ENCODE peak calls at places on chromosomes 12 and 14, in six cellular contexts. V is testis, T is ovary, P is sigmoid colon, D is A549, O is spleen. A is an unnamed sample. For H3K9me3, the result is how much of the 10 kb centered on the place peaks cover.

GRCh38 chr12:53207042-53207441 is at the start of gene ITGB7:
- DNase-seq in V (no peak), P (no peak), D (no peak), T (no peak), O (peak), A (no peak)

GRCh38 chr12:82682851-82683261 is 3.9 kb upstream of the TMTC2 start:
- DNase-seq in D (peak), V (no peak), T (no peak), P (no peak), O (no peak), A (no peak)

GRCh38 chr12:132324841-132325732 is 4.3 kb downstream of the GALNT9 start:
- DNase-seq in P (no peak), V (no peak), O (peak), D (no peak), T (no peak), A (no peak)

GRCh38 chr12:93022603-93023340 is 93.7 kb upstream of the EEA1 start:
- DNase-seq in P (no peak), D (no peak), V (no peak), T (no peak), O (no peak), A (no peak)

GRCh38 chr12:19893514-19893913 is 454.2 kb downstream of the AEBP2 start:
- DNase-seq in O (no peak), V (no peak), P (no peak), D (peak), T (no peak), A (no peak)

GRCh38 chr12:32708926-32709325 is 29.8 kb downstream of the DNM1L start:
- DNase-seq in V (no peak), T (no peak), O (no peak), P (no peak), D (no peak), A (no peak)

GRCh38 chr14:70995671-70996070 is 88.4 kb downstream of the PCNX1 start:
- DNase-seq in D (peak), P (no peak), V (no peak), O (no peak), T (no peak), A (no peak)

GRCh38 chr14:23169622-23170021 is 13.8 kb downstream of the SLC7A8 start:
- DNase-seq in D (no peak), O (no peak), V (no peak), P (no peak), T (no peak), A (no peak)

GRCh38 chr12:108198043-108198442 is 69.0 kb downstream of the WSCD2 start:
- DNase-seq in T (no peak), V (no peak), P (no peak), O (no peak), D (no peak), A (no peak)

GRCh38 chr12:28388879-28389278 is 198.6 kb downstream of the CCDC91 start:
- DNase-seq in D (no peak), P (no peak), V (no peak), T (no peak), O (no peak), A (no peak)

GRCh38 chr12:2083561-2083960 is 30.8 kb downstream of the CACNA1C start:
- DNase-seq in P (no peak), O (no peak), D (no peak), V (no peak), T (no peak), A (no peak)

GRCh38 chr12:108349245-108349644 is 10.1 kb upstream of the CMKLR1 start:
- DNase-seq in D (no peak), V (no peak), O (no peak), P (no peak), T (no peak), A (no peak)

GRCh38 chr12:61504396-61505115 is 755.6 kb upstream of the USP15 start:
- DNase-seq in D (no peak), V (no peak), T (no peak), P (no peak), O (no peak), A (no peak)

GRCh38 chr14:89004195-89004594 is 179.7 kb downstream of the TTC8 start:
- DNase-seq in D (no peak), P (no peak), O (no peak), T (no peak), V (no peak), A (no peak)

GRCh38 chr12:80617733-80618132 is 89.7 kb upstream of the MYF6 start:
- DNase-seq in P (no peak), O (no peak), D (no peak), T (no peak), V (no peak), A (no peak)

GRCh38 chr14:92964124-92965109 is 41.5 kb downstream of the CHGA start:
- DNase-seq in T (no peak), P (no peak), V (no peak), O (peak), D (peak), A (no peak)

GRCh38 chr12:112842441-112842840 is 50.9 kb downstream of the RPH3A start:
- DNase-seq in P (no peak), T (no peak), D (no peak), O (no peak), V (no peak), A (no peak)

GRCh38 chr14:56341766-56342418 is 223.7 kb downstream of the PELI2 start:
- DNase-seq in O (no peak), V (no peak), D (no peak), T (no peak), P (no peak), A (no peak)

GRCh38 chr12:124057691-124058090 is 84.7 kb downstream of the ZNF664 start:
- DNase-seq in T (no peak), D (no peak), V (no peak), P (no peak), O (no peak), A (no peak)

GRCh38 chr14:94681300-94682060 is 69.3 kb downstream of the SERPINA3 start:
- DNase-seq in V (peak), O (no peak), D (peak), P (peak), T (no peak), A (peak)

GRCh38 chr12:47033081-47033480 is 46.3 kb upstream of the PCED1B start:
- DNase-seq in V (peak), P (peak), O (no peak), D (peak), T (peak), A (peak)

GRCh38 chr12:19113464-19113863 is 16.1 kb upstream of the PLEKHA5 start:
- DNase-seq in V (no peak), O (no peak), P (no peak), T (no peak), D (no peak), A (no peak)

GRCh38 chr14:96254696-96255095 is 1.3 kb upstream of the BDKRB1 start:
- DNase-seq in D (no peak), O (no peak), V (no peak), P (peak), T (no peak), A (no peak)

GRCh38 chr14:87046960-87047359 is 946.0 kb downstream of the GALC start:
- DNase-seq in O (no peak), V (no peak), T (no peak), P (no peak), D (no peak), A (no peak)
- H3K9me3 ChIP-seq in O (under half), V (under half), T (under half), P (under half), D (under half), A (under half)

GRCh38 chr12:110403146-110403974 is at the start of gene ANAPC7:
- DNase-seq in O (peak), T (peak), D (peak), V (peak), P (peak), A (peak)
- TF ChIP-seq POLR2A in O (no peak), T (peak), D (peak), V (peak), P (peak), A (peak)

GRCh38 chr14:104263671-104264358 is 125.4 kb downstream of the KIF26A start:
- DNase-seq in D (no peak), P (no peak), V (no peak), T (peak), O (peak), A (peak)
- H3K9me3 ChIP-seq in D (under half), P (under half), V (under half), T (under half), O (under half), A (under half)

GRCh38 chr12:104457746-104458644 is 1.2 kb downstream of the CHST11 start:
- DNase-seq in O (peak), D (peak), P (peak), V (peak), T (peak), A (peak)
- TF ChIP-seq POLR2A in O (no peak), D (no peak), P (no peak), V (no peak), T (no peak), A (no peak)

A was measured in adrenal gland.